ENCODE peak calls at places on chromosomes 4 and X, in four cellular contexts. W is heart right ventricle; Z is breast epithelium; L is stimulated activated CD4-positive, alpha-beta T cell treated with anti-CD3 and anti-CD28 coated beads, Interleukin-4, amount 100 ng/mL, for 24 hours. G is an unnamed sample.

GRCh38 chrX:69493193-69493592 is 10.9 kb upstream of the NALF2 start:
- DNase-seq in W (peak), Z (no peak), L (peak), G (no peak)

GRCh38 chr4:153643406-153644016 is 40.6 kb upstream of the TLR2 start:
- DNase-seq in W (no peak), Z (no peak), L (no peak), G (no peak)

GRCh38 chrX:19334945-19335626 is 8.6 kb upstream of the PDHA1 start:
- DNase-seq in W (no peak), Z (no peak), L (no peak), G (no peak)

GRCh38 chr4:123603165-123603564 is 206.6 kb downstream of the SPRY1 start:
- DNase-seq in W (no peak), Z (no peak), L (no peak), G (no peak)

GRCh38 chr4:54400188-54400587 is 171.1 kb downstream of the PDGFRA start:
- DNase-seq in W (no peak), Z (no peak), L (no peak), G (no peak)

GRCh38 chr4:186024637-186025320 is 44.2 kb upstream of the TLR3 start:
- DNase-seq in W (no peak), Z (no peak), L (no peak), G (no peak)

GRCh38 chr4:128812360-128812958 is 3.0 kb downstream of the JADE1 start:
- DNase-seq in W (no peak), Z (no peak), L (peak), G (peak)

GRCh38 chr4:26141916-26142638 is 178.7 kb upstream of the RBPJ start:
- DNase-seq in W (no peak), Z (no peak), L (no peak), G (no peak)

GRCh38 chr4:3041192-3042142 is 32.9 kb downstream of the HTT-AS start:
- DNase-seq in W (peak), Z (peak), L (peak), G (no peak)

GRCh38 chr4:147709999-147710398 is 21.9 kb upstream of the ARHGAP10 start:
- DNase-seq in W (no peak), Z (no peak), L (no peak), G (peak)

GRCh38 chr4:143156853-143157252 is 27.9 kb upstream of the USP38 start:
- DNase-seq in W (no peak), Z (no peak), L (no peak), G (no peak)

GRCh38 chr4:106773106-106773905 is 262.8 kb downstream of the DKK2 start:
- DNase-seq in W (no peak), Z (no peak), L (no peak), G (no peak)

GRCh38 chr4:18914182-18914581 is 892.6 kb upstream of the LCORL start:
- DNase-seq in W (no peak), Z (no peak), L (no peak), G (no peak)

GRCh38 chr4:74886490-74886889 is 46.4 kb upstream of the PARM1 start:
- DNase-seq in W (no peak), Z (no peak), L (no peak), G (peak)